ENCODE peak calls at places on chromosomes 6 and 20, in nine cellular contexts. X is CD8-positive, alpha-beta T cell; W is T-helper 9 cell; A is Right ventricle myocardium superior; O is stimulated activated CD4-positive, alpha-beta T cell treated with anti-CD3 and anti-CD28 coated beads, Interleukin-12 subunit alpha, Interleukin-12 subunit beta, amount 100 ng/mL, for 48 hours; Y is SK-N-DZ; K is KBM-7; G is H9; J is NCI-H1417. U is an unnamed sample.

GRCh38 chr6:66226099-66226498 is 519.1 kb upstream of the EYS start:
- DNase-seq in X (no peak), W (no peak), A (no peak), O (no peak), Y (no peak), K (no peak), G (no peak), J (peak), U (no peak)

GRCh38 chr20:1281279-1282057 is 15.4 kb downstream of the SNPH start:
- DNase-seq in X (peak), W (no peak), A (no peak), O (no peak), Y (no peak), K (no peak), G (peak), J (peak), U (no peak)

GRCh38 chr6:154543638-154544037 is 33.2 kb upstream of the CNKSR3 start:
- DNase-seq in X (no peak), W (no peak), A (no peak), O (no peak), Y (no peak), K (no peak), G (no peak), J (no peak), U (no peak)

GRCh38 chr20:19272976-19273654 is 60.7 kb downstream of the SLC24A3 start:
- DNase-seq in X (no peak), W (no peak), A (no peak), O (no peak), Y (no peak), K (no peak), G (no peak), J (no peak), U (no peak)

GRCh38 chr6:169669889-169670288 is 31.9 kb downstream of the WDR27 start:
- DNase-seq in X (no peak), W (no peak), A (no peak), O (no peak), Y (no peak), K (peak), G (no peak), J (no peak), U (no peak)

GRCh38 chr6:9563996-9564395 is 850.9 kb downstream of the TFAP2A start:
- DNase-seq in X (no peak), W (no peak), A (no peak), O (no peak), Y (no peak), K (no peak), G (no peak), J (peak), U (no peak)

GRCh38 chr20:35709269-35709668 is 10.1 kb downstream of the ROMO1 start:
- DNase-seq in X (no peak), W (no peak), A (no peak), O (no peak), Y (no peak), K (no peak), G (no peak), J (no peak), U (no peak)

GRCh38 chr6:98847767-98848538 is 13.6 kb downstream of the POU3F2 start:
- DNase-seq in X (no peak), W (no peak), A (peak), O (no peak), Y (peak), K (no peak), G (peak), J (no peak), U (peak)

GRCh38 chr6:150417899-150418824 is 49.4 kb downstream of the IYD start:
- DNase-seq in X (no peak), W (no peak), A (no peak), O (no peak), Y (peak), K (peak), G (no peak), J (peak), U (no peak)

GRCh38 chr6:1562171-1562955 is 47.4 kb upstream of the FOXC1 start:
- DNase-seq in X (no peak), W (no peak), A (no peak), O (no peak), Y (no peak), K (no peak), G (no peak), J (no peak), U (no peak)

GRCh38 chr6:129859524-129859923 is 1.6 kb downstream of the TMEM244 start:
- DNase-seq in X (no peak), W (no peak), A (no peak), O (no peak), Y (no peak), K (no peak), G (no peak), J (no peak), U (no peak)

GRCh38 chr6:34200340-34200971 is 36.2 kb upstream of the HMGA1 start:
- DNase-seq in X (no peak), W (no peak), A (no peak), O (no peak), Y (no peak), K (no peak), G (peak), J (no peak), U (no peak)

GRCh38 chr6:155292711-155293110 is 21.6 kb downstream of the TFB1M start:
- DNase-seq in X (no peak), W (no peak), A (no peak), O (no peak), Y (no peak), K (no peak), G (no peak), J (no peak), U (no peak)

GRCh38 chr20:63598479-63599395 is 24.7 kb upstream of the HELZ2 start:
- DNase-seq in X (no peak), W (no peak), A (no peak), O (no peak), Y (no peak), K (no peak), G (no peak), J (no peak), U (no peak)

GRCh38 chr20:6685181-6685582 is 82.3 kb upstream of the BMP2 start:
- DNase-seq in X (no peak), W (no peak), A (no peak), O (no peak), Y (no peak), K (no peak), G (no peak), J (no peak), U (no peak)

U was measured in spleen.